ENCODE peak calls at places on chromosomes 13 and 19, in four cellular contexts. One of them, this sample, is unnamed.

GRCh38 chr19:12834418-12834943 is at the start of gene RTBDN:
- DNase-seq in ovary: no peak
- DNase-seq in HCT116: no peak
- DNase-seq in transverse colon: no peak
- DNase-seq in this sample: no peak

GRCh38 chr13:112445411-112446271 is 69.5 kb downstream of the SPACA7 start:
- DNase-seq in ovary: no peak
- DNase-seq in HCT116: no peak
- DNase-seq in transverse colon: no peak
- DNase-seq in this sample: no peak

GRCh38 chr13:110841846-110842245 is 73.0 kb downstream of the ANKRD10 start:
- DNase-seq in ovary: no peak
- DNase-seq in HCT116: no peak
- DNase-seq in transverse colon: no peak
- DNase-seq in this sample: no peak

GRCh38 chr13:48078251-48078656 is 16.6 kb downstream of the MED4 start:
- DNase-seq in ovary: no peak
- DNase-seq in HCT116: peak; percentile 13
- DNase-seq in transverse colon: peak; percentile 13
- DNase-seq in this sample: no peak

GRCh38 chr19:46654621-46655152 is 6.3 kb downstream of the DACT3 start:
- DNase-seq in ovary: no peak
- DNase-seq in HCT116: no peak
- DNase-seq in transverse colon: no peak
- DNase-seq in this sample: no peak

GRCh38 chr13:92143766-92144165 is 745.3 kb downstream of the GPC5 start:
- DNase-seq in ovary: no peak
- DNase-seq in HCT116: no peak
- DNase-seq in transverse colon: no peak
- DNase-seq in this sample: no peak

GRCh38 chr13:65454403-65454802 is 1775.7 kb downstream of the PCDH9 start:
- DNase-seq in ovary: no peak
- DNase-seq in HCT116: no peak
- DNase-seq in transverse colon: no peak
- DNase-seq in this sample: no peak

GRCh38 chr13:98144501-98145350 is 1.8 kb downstream of the FARP1 start:
- DNase-seq in ovary: no peak
- DNase-seq in HCT116: peak; percentile 8
- DNase-seq in transverse colon: no peak
- DNase-seq in this sample: no peak

GRCh38 chr13:91133941-91134772 is 213.3 kb upstream of the MIR17HG start:
- DNase-seq in ovary: no peak
- DNase-seq in HCT116: peak; percentile 45
- DNase-seq in transverse colon: peak; percentile 31
- DNase-seq in this sample: no peak

GRCh38 chr13:50509167-50509566 is 334.3 kb downstream of the DLEU7 start:
- DNase-seq in ovary: no peak
- DNase-seq in HCT116: no peak
- DNase-seq in transverse colon: no peak
- DNase-seq in this sample: no peak

GRCh38 chr13:50015263-50015662 is at the start of gene KCNRG:
- DNase-seq in ovary: no peak
- DNase-seq in HCT116: no peak
- DNase-seq in transverse colon: no peak
- DNase-seq in this sample: no peak

GRCh38 chr19:3970808-3971598 is at the start of gene DAPK3:
- DNase-seq in ovary: peak; percentile 97
- DNase-seq in HCT116: peak; percentile 96
- DNase-seq in transverse colon: peak; percentile 98
- DNase-seq in this sample: peak; percentile 98
- TF ChIP-seq POLR2A in ovary: peak; percentile 96
- TF ChIP-seq POLR2A in HCT116: no peak
- TF ChIP-seq POLR2A in transverse colon: peak; percentile 90
- TF ChIP-seq POLR2A in this sample: peak; percentile 100

GRCh38 chr19:55820037-55820436 is 11.8 kb downstream of the NLRP11 start:
- DNase-seq in ovary: no peak
- DNase-seq in HCT116: no peak
- DNase-seq in transverse colon: no peak
- DNase-seq in this sample: no peak
- H3K9me3 ChIP-seq in ovary: no peaks in the 10 kb centered on the region
- H3K9me3 ChIP-seq in HCT116: no peaks in the 10 kb centered on the region
- H3K9me3 ChIP-seq in transverse colon: no peaks in the 10 kb centered on the region
- H3K9me3 ChIP-seq in this sample: no peaks in the 10 kb centered on the region

DNA sequence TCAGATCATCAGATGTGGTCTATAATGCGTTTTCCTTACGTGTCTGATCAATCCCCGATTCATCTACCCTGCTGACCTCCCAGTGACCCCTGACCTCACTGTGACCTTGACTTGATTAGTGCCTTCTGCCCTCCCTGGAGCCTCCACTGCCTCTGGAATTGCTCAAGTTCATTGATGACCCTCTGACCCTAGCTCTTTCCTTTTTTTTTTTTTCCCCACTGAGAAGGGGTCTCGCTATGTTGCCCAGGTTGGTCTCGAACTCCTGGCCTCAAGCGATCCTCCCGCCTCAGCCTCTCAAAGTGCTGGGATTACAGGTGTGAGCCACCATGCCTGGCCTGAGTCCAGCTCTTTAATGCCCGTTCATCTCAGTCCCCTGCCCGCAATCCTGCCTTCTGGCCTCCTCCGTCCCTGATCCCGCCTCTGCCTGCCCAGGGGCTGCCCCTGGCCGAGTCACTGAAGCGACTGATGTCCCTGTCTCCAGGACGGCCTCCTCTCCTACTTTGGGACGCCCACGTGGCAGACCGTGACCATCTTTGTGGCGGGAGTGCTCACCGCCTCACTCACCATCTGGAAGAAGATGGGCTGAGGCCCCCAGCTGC is 4.0 kb upstream of the FTL start:
- DNase-seq in ovary: peak; percentile 53
- DNase-seq in HCT116: no peak
- DNase-seq in transverse colon: peak; percentile 32
- DNase-seq in this sample: peak; percentile 36
- TF ChIP-seq POLR2A in ovary: no peak
- TF ChIP-seq POLR2A in HCT116: no peak
- TF ChIP-seq POLR2A in transverse colon: no peak
- TF ChIP-seq POLR2A in this sample: no peak

GRCh38 chr19:44255705-44256411 is 3.8 kb upstream of the ZNF233 start:
- DNase-seq in ovary: no peak
- DNase-seq in HCT116: no peak
- DNase-seq in transverse colon: no peak
- DNase-seq in this sample: no peak
- H3K9me3 ChIP-seq in ovary: peaks cover 33% of the 10 kb centered on the region
- H3K9me3 ChIP-seq in HCT116: peaks cover 5% of the 10 kb centered on the region
- H3K9me3 ChIP-seq in transverse colon: peaks cover 63% of the 10 kb centered on the region
- H3K9me3 ChIP-seq in this sample: no peaks in the 10 kb centered on the region

GRCh38 chr19:39410620-39411005 is 1.9 kb upstream of the PLEKHG2 start:
- DNase-seq in ovary: peak; percentile 53
- DNase-seq in HCT116: no peak
- DNase-seq in transverse colon: peak; percentile 50
- DNase-seq in this sample: no peak

GRCh38 chr19:39408392-39409206 is 2.0 kb downstream of the ZFP36 start:
- DNase-seq in ovary: peak; percentile 72
- DNase-seq in HCT116: peak; percentile 68
- DNase-seq in transverse colon: peak; percentile 61
- DNase-seq in this sample: peak; percentile 80

GRCh38 chr19:39411006-39411831 is 1.2 kb upstream of the PLEKHG2 start:
- DNase-seq in ovary: peak; percentile 78
- DNase-seq in HCT116: no peak
- DNase-seq in transverse colon: peak; percentile 86
- DNase-seq in this sample: peak; percentile 37

GRCh38 chr19:39409207-39409885 is 2.7 kb downstream of the ZFP36 start:
- DNase-seq in ovary: peak; percentile 95
- DNase-seq in HCT116: peak; percentile 90
- DNase-seq in transverse colon: peak; percentile 96
- DNase-seq in this sample: peak; percentile 95

GRCh38 chr19:39409886-39410619 is 2.4 kb upstream of the PLEKHG2 start:
- DNase-seq in ovary: peak; percentile 89
- DNase-seq in HCT116: peak; percentile 54
- DNase-seq in transverse colon: peak; percentile 85
- DNase-seq in this sample: peak; percentile 82
- TF ChIP-seq POLR2A in ovary: peak; percentile 32
- TF ChIP-seq POLR2A in HCT116: peak; percentile 50
- TF ChIP-seq POLR2A in transverse colon: peak; percentile 94
- TF ChIP-seq POLR2A in this sample: no peak

GRCh38 chr19:54792814-54793213 is 10.6 kb upstream of the KIR2DL4 start:
- DNase-seq in ovary: no peak
- DNase-seq in HCT116: no peak
- DNase-seq in transverse colon: no peak
- DNase-seq in this sample: no peak

GRCh38 chr19:54795763-54796162 is 7.6 kb upstream of the KIR2DL4 start:
- DNase-seq in ovary: no peak
- DNase-seq in HCT116: no peak
- DNase-seq in transverse colon: no peak
- DNase-seq in this sample: no peak

GRCh38 chr19:54790711-54791110 is 12.7 kb upstream of the KIR2DL4 start:
- DNase-seq in ovary: no peak
- DNase-seq in HCT116: no peak
- DNase-seq in transverse colon: no peak
- DNase-seq in this sample: no peak

DNA sequence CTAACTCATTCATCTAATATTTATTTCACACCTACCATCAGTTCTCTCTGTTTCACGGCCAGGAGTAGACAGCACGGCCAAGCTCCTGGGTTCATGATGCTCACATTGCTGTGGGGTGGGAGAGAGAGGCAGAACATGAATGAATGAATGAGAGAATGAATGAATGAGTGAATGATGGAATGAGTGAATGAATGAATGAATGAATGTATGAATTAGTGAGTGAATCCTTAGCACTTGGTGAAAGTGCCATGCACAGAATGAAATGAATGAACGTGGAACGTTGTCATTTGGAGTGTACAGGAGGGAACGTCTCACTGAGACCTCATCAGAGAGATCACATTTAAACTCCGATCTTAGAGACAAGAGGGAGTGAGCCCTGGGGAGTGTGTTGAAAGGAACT is 11.9 kb upstream of the KIR2DL4 start:
- DNase-seq in ovary: no peak
- DNase-seq in HCT116: no peak
- DNase-seq in transverse colon: no peak
- DNase-seq in this sample: no peak
- H3K9me3 ChIP-seq in ovary: no peaks in the 10 kb centered on the region
- H3K9me3 ChIP-seq in HCT116: no peaks in the 10 kb centered on the region
- H3K9me3 ChIP-seq in transverse colon: no peaks in the 10 kb centered on the region
- H3K9me3 ChIP-seq in this sample: no peaks in the 10 kb centered on the region

GRCh38 chr19:19032420-19033175 is 719 bp downstream of the SUGP2 start:
- DNase-seq in ovary: peak; percentile 73
- DNase-seq in HCT116: peak; percentile 84
- DNase-seq in transverse colon: peak; percentile 65
- DNase-seq in this sample: peak; percentile 89
- TF ChIP-seq POLR2A in ovary: no peak
- TF ChIP-seq POLR2A in HCT116: peak; percentile 34
- TF ChIP-seq POLR2A in transverse colon: no peak
- TF ChIP-seq POLR2A in this sample: no peak

GRCh38 chr19:27657271-27658051 is 1555.5 kb downstream of the UQCRFS1 start:
- DNase-seq in ovary: no peak
- DNase-seq in HCT116: no peak
- DNase-seq in transverse colon: no peak
- DNase-seq in this sample: no peak

GRCh38 chr19:27654266-27654990 is 1558.5 kb downstream of the UQCRFS1 start:
- DNase-seq in ovary: no peak
- DNase-seq in HCT116: no peak
- DNase-seq in transverse colon: no peak
- DNase-seq in this sample: no peak

DNA sequence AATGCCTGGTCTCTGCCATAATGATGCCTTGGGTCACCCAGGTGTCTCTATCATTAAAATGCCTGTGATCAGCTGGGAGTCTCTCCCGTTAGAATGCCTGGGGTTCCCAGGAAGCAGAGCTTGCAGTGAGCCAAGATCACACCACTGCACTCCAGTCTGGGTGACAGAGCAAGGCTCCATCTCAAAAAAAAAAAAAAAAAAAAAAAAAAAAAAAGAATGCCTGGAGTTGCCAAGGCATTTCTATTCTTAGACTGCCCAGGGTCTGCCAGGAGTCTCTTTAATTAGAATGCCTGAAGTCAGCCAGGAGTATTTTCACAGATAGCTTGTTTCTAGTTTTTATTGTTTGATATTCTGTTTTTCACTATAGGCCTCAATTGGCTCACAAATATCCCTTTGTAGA is 1552.5 kb downstream of the UQCRFS1 start:
- DNase-seq in ovary: no peak
- DNase-seq in HCT116: no peak
- DNase-seq in transverse colon: no peak
- DNase-seq in this sample: no peak
- H3K9me3 ChIP-seq in ovary: no peaks in the 10 kb centered on the region
- H3K9me3 ChIP-seq in HCT116: peaks cover 23% of the 10 kb centered on the region
- H3K9me3 ChIP-seq in transverse colon: peaks cover 25% of the 10 kb centered on the region
- H3K9me3 ChIP-seq in this sample: peaks cover 7% of the 10 kb centered on the region